ENCODE peak calls at places on chromosomes 3 and 15, in eight cellular contexts. Y, U, T, E, H, A, M and N are unnamed samples.

GRCh38 chr15:50148362-50148963 is 29.4 kb upstream of the ATP8B4 start:
- DNase-seq in H (peak), T (peak), A (no peak), Y (no peak), E (peak), U (no peak), M (peak), N (peak)

GRCh38 chr15:79463043-79463780 is 31.1 kb downstream of the MINAR1 start:
- DNase-seq in H (no peak), Y (no peak), A (no peak), M (no peak), T (no peak), U (no peak), E (no peak), N (no peak)

GRCh38 chr15:63089260-63090043 is 32.2 kb upstream of the LACTB start:
- DNase-seq in A (no peak), Y (no peak), T (peak), U (no peak), E (peak), H (peak), M (no peak), N (peak)

GRCh38 chr3:60932669-60933068 is 318.6 kb downstream of the FHIT start:
- DNase-seq in U (no peak), M (no peak), T (peak), A (no peak), Y (no peak), E (no peak), H (no peak), N (peak)

GRCh38 chr3:55897573-55898224 is 410.6 kb upstream of the WNT5A start:
- DNase-seq in U (no peak), Y (no peak), H (no peak), A (no peak), T (peak), E (no peak), M (peak), N (peak)

GRCh38 chr15:59243622-59244021 is 37.0 kb downstream of the LDHAL6B start:
- DNase-seq in H (no peak), Y (no peak), U (no peak), A (no peak), T (no peak), M (no peak), E (no peak), N (no peak)

GRCh38 chr15:68554716-68555347 is 24.0 kb upstream of the CORO2B start:
- DNase-seq in M (no peak), A (no peak), E (no peak), Y (no peak), H (no peak), U (no peak), T (no peak), N (no peak)

GRCh38 chr15:66041276-66041675 is 172.0 kb downstream of the RAB11A start:
- DNase-seq in M (no peak), U (no peak), T (no peak), A (no peak), E (no peak), Y (no peak), H (no peak), N (no peak)

GRCh38 chr3:123110953-123111615 is 44.3 kb downstream of the PDIA5 start:
- DNase-seq in H (no peak), M (no peak), E (no peak), T (no peak), U (no peak), A (no peak), Y (no peak), N (no peak)

GRCh38 chr3:38036286-38036685 is 2.7 kb upstream of the DLEC1 start:
- DNase-seq in T (no peak), M (no peak), E (no peak), H (no peak), Y (no peak), U (no peak), A (no peak), N (no peak)

GRCh38 chr15:43238691-43239131 is 17.9 kb upstream of the EPB42 start:
- DNase-seq in H (no peak), Y (no peak), A (no peak), M (no peak), T (no peak), U (no peak), E (no peak), N (no peak)

GRCh38 chr3:17258823-17259436 is 374.2 kb downstream of the PLCL2 start:
- DNase-seq in T (peak), M (peak), Y (no peak), A (no peak), U (no peak), H (no peak), E (no peak), N (peak)

GRCh38 chr3:98099848-98100247 is 12.9 kb downstream of the OR5AC2 start:
- DNase-seq in E (no peak), M (no peak), Y (no peak), H (no peak), T (no peak), U (no peak), A (no peak), N (no peak)

GRCh38 chr3:186425788-186426730 is 64.0 kb upstream of the DGKG start:
- DNase-seq in H (no peak), T (peak), U (no peak), M (no peak), A (no peak), E (no peak), Y (no peak), N (peak)

GRCh38 chr3:12438318-12438717 is 46.0 kb upstream of the TSEN2 start:
- DNase-seq in T (no peak), A (no peak), M (no peak), E (no peak), H (no peak), U (no peak), Y (no peak), N (no peak)

GRCh38 chr3:71191031-71191482 is 392.5 kb downstream of the FOXP1 start:
- DNase-seq in T (no peak), H (no peak), M (no peak), E (no peak), Y (no peak), U (no peak), A (no peak), N (peak)

GRCh38 chr15:93617443-93617842 is 528.4 kb upstream of the RGMA start:
- DNase-seq in M (no peak), H (peak), A (no peak), Y (no peak), T (no peak), U (no peak), E (no peak), N (no peak)

GRCh38 chr15:62783303-62783957 is 259.1 kb upstream of the TPM1 start:
- DNase-seq in T (peak), H (no peak), Y (peak), E (no peak), A (no peak), U (no peak), M (no peak), N (peak)

GRCh38 chr3:61866961-61867461 is 305.6 kb downstream of the PTPRG start:
- DNase-seq in T (no peak), A (no peak), U (no peak), Y (peak), E (no peak), H (no peak), M (no peak), N (no peak)

GRCh38 chr15:86115138-86115801 is 35.6 kb downstream of the AGBL1 start:
- DNase-seq in A (no peak), U (no peak), M (no peak), E (no peak), T (no peak), H (no peak), Y (no peak), N (no peak)

GRCh38 chr15:80485370-80486164 is 81.4 kb downstream of the ARNT2 start:
- DNase-seq in E (no peak), A (no peak), U (no peak), M (no peak), T (no peak), Y (no peak), H (no peak), N (no peak)

GRCh38 chr15:85339976-85340665 is 40.3 kb upstream of the AKAP13 start:
- DNase-seq in E (no peak), H (no peak), T (no peak), M (no peak), Y (no peak), U (no peak), A (no peak), N (no peak)

GRCh38 chr3:141414141-141414689 is 45.9 kb downstream of the ZBTB38 start:
- DNase-seq in Y (no peak), A (no peak), U (no peak), H (no peak), E (no peak), T (peak), M (no peak), N (peak)

GRCh38 chr3:171804618-171805389 is 5.5 kb downstream of the PLD1 start:
- DNase-seq in U (no peak), T (peak), H (no peak), Y (no peak), E (no peak), A (no peak), M (no peak), N (peak)

GRCh38 chr15:85408270-85408746 is 27.9 kb downstream of the AKAP13 start:
- DNase-seq in H (no peak), T (no peak), E (no peak), M (no peak), Y (no peak), A (no peak), U (no peak), N (no peak)

GRCh38 chr3:13518516-13519351 is 30.2 kb upstream of the FBLN2 start:
- DNase-seq in T (peak), E (no peak), A (no peak), M (no peak), Y (peak), H (no peak), U (no peak), N (no peak)

GRCh38 chr3:56799251-56799882 is 2.4 kb downstream of the ARHGEF3 start:
- DNase-seq in M (peak), T (peak), A (no peak), E (no peak), H (no peak), U (no peak), Y (no peak), N (peak)